ENCODE peak calls at places on chromosomes 13 and 19, in six cellular contexts. C is psoas muscle, T is Panc1, E is stomach, Q is osteoblast, M is WTC11. Z is an unnamed sample.

GRCh38 chr19:42468273-42468796 is 25.6 kb upstream of the CXCL17 start:
- DNase-seq in T (no peak), C (no peak), M (no peak), E (no peak), Q (peak), Z (no peak)

GRCh38 chr13:83221256-83221655 is 661.0 kb downstream of the SLITRK1 start:
- DNase-seq in E (no peak), T (no peak), Q (no peak), C (no peak), M (no peak), Z (no peak)

GRCh38 chr13:74210693-74211393 is 76.6 kb upstream of the KLF12 start:
- DNase-seq in M (no peak), C (no peak), Q (peak), T (no peak), E (peak), Z (no peak)

GRCh38 chr19:29944415-29945012 is 2.5 kb downstream of the URI1 start:
- DNase-seq in Q (no peak), T (no peak), E (no peak), M (no peak), C (no peak), Z (no peak)

GRCh38 chr13:39777527-39778061 is 122.1 kb downstream of the COG6 start:
- DNase-seq in C (no peak), E (no peak), M (no peak), T (no peak), Q (peak), Z (no peak)

GRCh38 chr13:75725784-75726183 is 89.7 kb downstream of the LMO7 start:
- DNase-seq in C (no peak), Q (no peak), T (no peak), E (no peak), M (no peak), Z (no peak)

GRCh38 chr19:18644144-18645034 is 7.6 kb downstream of the KLHL26 start:
- DNase-seq in M (no peak), Q (peak), E (no peak), C (no peak), T (no peak), Z (no peak)

GRCh38 chr19:38942471-38943181 is 11.9 kb downstream of the MRPS12 start:
- DNase-seq in T (no peak), M (no peak), Q (peak), C (no peak), E (no peak), Z (no peak)

GRCh38 chr13:51804295-51805172 is 571 bp upstream of the DHRS12 start:
- DNase-seq in C (no peak), M (no peak), T (no peak), Q (peak), E (peak), Z (no peak)

GRCh38 chr13:78136966-78137365 is 218.3 kb upstream of the EDNRB start:
- DNase-seq in E (no peak), Q (no peak), T (no peak), C (no peak), M (no peak), Z (no peak)

GRCh38 chr19:3269972-3270667 is 45.7 kb downstream of the CELF5 start:
- DNase-seq in T (no peak), Q (peak), E (no peak), M (no peak), C (no peak), Z (no peak)

GRCh38 chr19:45882652-45883585 is 3.0 kb downstream of the IRF2BP1 start:
- DNase-seq in C (peak), T (peak), M (peak), E (peak), Q (peak), Z (peak)

GRCh38 chr19:28913626-28914025 is 299.3 kb downstream of the UQCRFS1 start:
- DNase-seq in Q (no peak), M (no peak), C (no peak), T (no peak), E (no peak), Z (no peak)

GRCh38 chr13:30091691-30092090 is 215.7 kb downstream of the KATNAL1 start:
- DNase-seq in M (no peak), Q (no peak), E (no peak), C (no peak), T (no peak), Z (no peak)

GRCh38 chr13:77509221-77509620 is 26.3 kb upstream of the SCEL start:
- DNase-seq in M (no peak), C (no peak), T (no peak), Q (peak), E (no peak), Z (no peak)

GRCh38 chr19:31334101-31334848 is 15.0 kb downstream of the TSHZ3 start:
- DNase-seq in M (no peak), E (no peak), T (no peak), Q (no peak), C (no peak), Z (no peak)

GRCh38 chr19:11986754-11987153 is 21.9 kb downstream of the ZNF763 start:
- DNase-seq in Q (no peak), T (no peak), M (no peak), C (no peak), E (no peak), Z (no peak)

GRCh38 chr13:35700661-35701060 is 224.2 kb upstream of the MAB21L1 start:
- DNase-seq in T (no peak), C (no peak), M (no peak), E (no peak), Q (peak), Z (no peak)

GRCh38 chr19:19075126-19075525 is 11.3 kb downstream of the SLC25A42 start:
- DNase-seq in M (no peak), T (no peak), E (no peak), Q (peak), C (no peak), Z (no peak)

GRCh38 chr13:97659602-97660001 is 225.6 kb downstream of the RAP2A start:
- DNase-seq in E (no peak), M (peak), Q (no peak), C (no peak), T (no peak), Z (peak)

GRCh38 chr19:42989851-42990250 is 36.4 kb downstream of the PSG11 start:
- DNase-seq in M (no peak), C (no peak), E (no peak), Q (no peak), T (no peak), Z (no peak)

GRCh38 chr13:90445179-90445578 is 902.3 kb upstream of the MIR17HG start:
- DNase-seq in T (no peak), Q (peak), M (no peak), E (no peak), C (no peak), Z (no peak)

GRCh38 chr19:30927705-30928104 is 421.5 kb downstream of the TSHZ3 start:
- DNase-seq in T (no peak), C (no peak), M (no peak), Q (no peak), E (no peak), Z (no peak)

GRCh38 chr19:15245370-15246197 is 13.3 kb upstream of the EPHX3 start:
- DNase-seq in T (no peak), Q (peak), E (no peak), C (no peak), M (no peak), Z (no peak)

GRCh38 chr13:33435207-33435606 is 149.7 kb upstream of the STARD13 start:
- DNase-seq in Q (no peak), T (no peak), M (no peak), C (no peak), E (no peak), Z (no peak)

GRCh38 chr13:39506559-39507390 is 96.2 kb downstream of the LHFPL6 start:
- DNase-seq in T (no peak), Q (no peak), C (no peak), M (no peak), E (no peak), Z (no peak)

GRCh38 chr13:103386341-103386740 is 320.1 kb upstream of the SLC10A2 start:
- DNase-seq in E (no peak), T (no peak), C (no peak), M (no peak), Q (no peak), Z (no peak)

GRCh38 chr19:28065026-28065425 is 1147.9 kb downstream of the UQCRFS1 start:
- DNase-seq in T (no peak), E (no peak), Q (no peak), C (no peak), M (no peak), Z (no peak)

GRCh38 chr13:22061371-22061805 is 390.5 kb downstream of the FGF9 start:
- DNase-seq in M (no peak), Q (no peak), E (no peak), T (no peak), C (no peak), Z (no peak)

GRCh38 chr19:5621945-5622464 is 571 bp downstream of the SAFB2 start:
- DNase-seq in E (no peak), C (peak), Q (no peak), M (no peak), T (no peak), Z (no peak)

DNA sequence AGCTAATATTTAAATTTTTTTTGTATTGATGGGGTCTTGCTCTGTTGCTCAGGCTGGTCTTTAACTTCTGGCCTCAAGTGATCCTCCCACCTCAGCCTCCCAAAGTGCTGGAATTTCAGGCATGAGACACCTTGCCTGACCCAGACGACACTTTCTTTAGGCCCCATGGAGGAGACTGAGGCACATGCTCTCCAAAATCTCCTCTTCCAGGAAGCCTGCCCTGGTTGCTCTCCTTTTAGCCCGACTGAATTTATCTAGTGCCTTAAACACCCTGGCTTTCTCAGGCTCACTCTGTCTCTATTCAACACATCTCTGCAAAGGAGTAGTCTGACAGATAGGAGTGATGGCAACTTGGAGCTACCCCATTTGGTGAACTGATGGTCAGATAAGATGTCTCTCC is 18.9 kb downstream of the MYO1F start:
- DNase-seq in Q (no peak), E (no peak), C (no peak), T (no peak), M (no peak), Z (no peak)
- TF ChIP-seq CTCF in Q (no peak), E (no peak), C (no peak), T (no peak), M (no peak), Z (no peak)

GRCh38 chr13:95474992-95475391 is 77.5 kb upstream of the CLDN10 start:
- DNase-seq in M (no peak), C (no peak), E (no peak), T (no peak), Q (no peak), Z (peak)
- TF ChIP-seq CTCF in M (no peak), C (no peak), E (no peak), T (no peak), Q (no peak), Z (no peak)

GRCh38 chr19:13116282-13117175 is at the start of gene TRMT1:
- DNase-seq in C (peak), E (peak), Q (peak), M (peak), T (peak), Z (peak)

GRCh38 chr19:13117176-13117771 is 734 bp upstream of the TRMT1 start:
- DNase-seq in Q (no peak), E (no peak), C (no peak), M (no peak), T (no peak), Z (no peak)

GRCh38 chr19:13118424-13119193 is 545 bp downstream of the NACC1 start:
- DNase-seq in T (no peak), M (peak), C (peak), E (peak), Q (peak), Z (peak)

GRCh38 chr19:13119654-13120053 is 1.6 kb downstream of the NACC1 start:
- DNase-seq in M (no peak), C (no peak), Q (peak), E (no peak), T (no peak), Z (no peak)

GRCh38 chr19:13117772-13118423 is at the start of gene NACC1:
- DNase-seq in Q (peak), E (peak), M (peak), T (peak), C (peak), Z (peak)
- TF ChIP-seq CTCF in Q (no peak), E (no peak), M (no peak), T (no peak), C (no peak), Z (no peak)

DNA sequence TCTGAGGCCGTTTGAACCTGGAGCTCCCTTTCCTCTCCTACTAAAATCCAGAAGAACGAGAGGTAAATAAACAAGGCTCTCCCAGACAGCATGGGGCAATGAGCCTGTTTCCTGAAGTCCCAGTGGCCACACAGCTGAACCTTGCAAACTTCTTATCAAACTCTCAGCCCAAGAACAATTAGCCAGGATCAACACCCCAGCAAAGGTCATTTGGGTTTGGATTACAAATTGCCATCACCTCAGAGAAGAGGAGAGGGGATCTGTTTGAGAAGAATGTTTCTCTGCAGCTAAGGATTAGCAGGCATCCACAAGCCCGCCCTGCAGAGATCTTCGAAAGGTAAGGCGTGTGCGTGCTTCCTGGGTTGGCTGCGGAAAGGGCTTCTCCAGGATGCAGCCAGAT is 201.9 kb upstream of the SOX1 start:
- DNase-seq in C (no peak), Q (no peak), E (no peak), M (no peak), T (no peak), Z (no peak)
- TF ChIP-seq CTCF in C (no peak), Q (no peak), E (no peak), M (no peak), T (no peak), Z (no peak)